ENCODE peak calls at places on chromosome 20, in four cellular contexts. C is cardiac muscle cell, S is left ventricle myocardium inferior, R is adrenal gland. T is an unnamed sample. For H3K4me1, the result is how much of the 10 kb centered on the place peaks cover.

GRCh38 chr20:13587370-13587769 is 51.4 kb downstream of the TASP1 start:
- DNase-seq in C (no peak), S (no peak), R (no peak), T (no peak)

GRCh38 chr20:39164642-39165041 is 202.5 kb downstream of the DHX35 start:
- DNase-seq in C (peak), S (no peak), R (no peak), T (no peak)

GRCh38 chr20:53238121-53238660 is 266.0 kb downstream of the TSHZ2 start:
- DNase-seq in C (no peak), S (no peak), R (no peak), T (no peak)

GRCh38 chr20:32050851-32051556 is 1.0 kb upstream of the HCK start:
- DNase-seq in C (no peak), S (peak), R (peak), T (peak)

GRCh38 chr20:48831702-48832422 is 4.1 kb upstream of the PREX1 start:
- DNase-seq in C (no peak), S (peak), R (peak), T (peak)

GRCh38 chr20:39885975-39886649 is 802.9 kb downstream of the MAFB start:
- DNase-seq in C (peak), S (peak), R (peak), T (no peak)

GRCh38 chr20:39851459-39851858 is 837.6 kb downstream of the MAFB start:
- DNase-seq in C (no peak), S (no peak), R (no peak), T (no peak)

GRCh38 chr20:42484335-42484734 is 705.4 kb downstream of the PTPRT start:
- DNase-seq in C (no peak), S (no peak), R (no peak), T (no peak)

GRCh38 chr20:5580940-5581708 is 169.1 kb upstream of the SHLD1 start:
- DNase-seq in C (no peak), S (no peak), R (no peak), T (no peak)

GRCh38 chr20:38855356-38855755 is 49.9 kb downstream of the PPP1R16B start:
- DNase-seq in C (no peak), S (no peak), R (no peak), T (no peak)

GRCh38 chr20:58900292-58900931 is 47.9 kb downstream of the GNAS start:
- DNase-seq in C (no peak), S (no peak), R (no peak), T (no peak)

GRCh38 chr20:23257848-23258746 is 92.5 kb upstream of the NXT1 start:
- DNase-seq in C (no peak), S (no peak), R (peak), T (no peak)

GRCh38 chr20:52798124-52798523 is 174.0 kb upstream of the TSHZ2 start:
- DNase-seq in C (no peak), S (no peak), R (no peak), T (no peak)

GRCh38 chr20:33656010-33656782 is 5.9 kb upstream of the C20orf144 start:
- DNase-seq in C (no peak), S (peak), R (peak), T (peak)

GRCh38 chr20:48722737-48723191 is 105.0 kb downstream of the PREX1 start:
- DNase-seq in C (no peak), S (no peak), R (no peak), T (no peak)

GRCh38 chr20:45908086-45908485 is 3.9 kb downstream of the PLTP start:
- DNase-seq in C (no peak), S (no peak), R (no peak), T (no peak)

GRCh38 chr20:45910670-45911485 is 1.1 kb downstream of the PLTP start:
- DNase-seq in C (peak), S (peak), R (peak), T (peak)

GRCh38 chr20:45907219-45907948 is 4.6 kb downstream of the PLTP start:
- DNase-seq in C (no peak), S (no peak), R (no peak), T (peak)

GRCh38 chr20:45909817-45910669 is 1.9 kb downstream of the PLTP start:
- DNase-seq in C (no peak), S (no peak), R (no peak), T (no peak)

GRCh38 chr20:45909336-45909808 is 2.6 kb downstream of the PLTP start:
- DNase-seq in C (no peak), S (no peak), R (no peak), T (no peak)
- H3K4me1 ChIP-seq in C (under half), S (under half), R (under half), T (under half)

DNA sequence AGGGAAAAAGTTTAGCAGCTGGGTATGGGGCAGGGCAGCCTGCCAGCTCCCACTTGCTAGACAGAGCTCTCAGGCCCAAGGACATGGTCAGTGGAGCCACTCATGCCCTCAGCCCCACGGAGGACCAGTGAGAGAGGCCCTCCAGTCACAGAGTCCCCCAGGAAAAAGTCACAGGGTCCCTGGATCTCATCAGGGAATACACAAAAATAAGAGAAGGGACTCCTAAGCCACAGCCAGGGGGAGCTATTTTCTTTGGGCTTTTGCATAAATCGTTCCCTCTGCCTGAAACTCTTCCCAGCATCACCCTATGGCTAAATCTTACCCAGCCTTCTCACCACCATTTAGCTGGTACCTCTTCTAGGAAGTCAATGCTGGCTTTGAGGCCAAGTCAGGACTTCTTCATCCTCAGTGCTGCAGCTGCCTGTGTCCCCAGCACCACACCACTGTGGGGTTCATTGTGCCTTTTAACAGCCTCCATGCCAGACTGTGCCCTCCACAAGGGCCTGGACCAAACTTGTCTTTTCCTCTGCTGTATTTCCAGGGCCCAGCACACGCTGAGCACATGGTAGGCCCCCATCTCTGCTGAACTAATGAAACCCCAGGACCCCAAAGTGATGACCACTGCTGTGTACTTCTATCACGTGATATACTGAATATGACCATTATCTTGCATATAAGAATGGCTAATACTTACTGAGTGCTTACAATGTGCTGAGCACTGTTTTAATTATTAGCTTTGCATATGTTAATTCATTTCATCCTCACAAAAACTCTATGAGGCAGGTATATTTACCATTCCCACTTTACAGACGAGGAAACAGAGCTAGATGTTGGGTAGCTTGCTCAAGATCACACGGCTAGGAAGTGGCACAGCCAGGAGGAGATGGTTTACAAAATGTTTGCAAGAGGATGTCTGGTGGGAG is 2.0 kb downstream of the ZNF335 start:
- DNase-seq in C (peak), S (no peak), R (no peak), T (no peak)
- TF ChIP-seq CTCF in C (peak), S (peak), R (peak), T (peak)

GRCh38 chr20:63863021-63863797 is 1.9 kb upstream of the TPD52L2 start:
- DNase-seq in C (no peak), S (no peak), R (no peak), T (no peak)
- H3K27ac ChIP-seq in C (peak), S (peak), R (peak), T (peak)

GRCh38 chr20:16096756-16097326 is 476.4 kb downstream of the KIF16B start:
- DNase-seq in C (no peak), S (no peak), R (no peak), T (no peak)

GRCh38 chr20:16100767-16101166 is 472.5 kb downstream of the KIF16B start:
- DNase-seq in C (no peak), S (no peak), R (no peak), T (no peak)

GRCh38 chr20:16097788-16098187 is 475.5 kb downstream of the KIF16B start:
- DNase-seq in C (no peak), S (no peak), R (no peak), T (no peak)

GRCh38 chr20:16100111-16100510 is 473.1 kb downstream of the KIF16B start:
- DNase-seq in C (no peak), S (no peak), R (no peak), T (no peak)

GRCh38 chr20:16098890-16099639 is 474.2 kb downstream of the KIF16B start:
- DNase-seq in C (no peak), S (no peak), R (no peak), T (no peak)
- H3K4me1 ChIP-seq in C (under half), S (under half), R (under half), T (under half)

DNA sequence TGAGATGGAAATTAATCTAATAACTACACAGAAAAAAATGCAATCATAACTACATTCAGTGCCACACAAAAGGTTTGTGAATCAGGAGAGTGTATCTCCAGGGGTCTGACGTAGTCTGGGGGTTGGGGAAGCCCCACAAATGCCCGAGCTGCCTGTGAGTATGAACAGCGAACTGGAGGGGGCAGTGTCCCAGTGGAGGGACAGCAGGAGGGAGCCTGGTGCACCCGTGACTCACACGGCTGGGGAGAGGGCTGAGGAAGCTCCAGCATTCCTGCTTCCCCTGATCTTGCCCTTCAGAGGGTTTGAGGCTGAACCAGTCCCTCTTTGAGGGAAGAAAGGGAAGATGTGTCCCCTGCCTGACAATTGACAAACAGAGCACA is 78.9 kb downstream of the CDH26 start:
- DNase-seq in C (no peak), S (no peak), R (no peak), T (no peak)
- TF ChIP-seq CTCF in C (no peak), S (no peak), R (no peak), T (no peak)

DNA sequence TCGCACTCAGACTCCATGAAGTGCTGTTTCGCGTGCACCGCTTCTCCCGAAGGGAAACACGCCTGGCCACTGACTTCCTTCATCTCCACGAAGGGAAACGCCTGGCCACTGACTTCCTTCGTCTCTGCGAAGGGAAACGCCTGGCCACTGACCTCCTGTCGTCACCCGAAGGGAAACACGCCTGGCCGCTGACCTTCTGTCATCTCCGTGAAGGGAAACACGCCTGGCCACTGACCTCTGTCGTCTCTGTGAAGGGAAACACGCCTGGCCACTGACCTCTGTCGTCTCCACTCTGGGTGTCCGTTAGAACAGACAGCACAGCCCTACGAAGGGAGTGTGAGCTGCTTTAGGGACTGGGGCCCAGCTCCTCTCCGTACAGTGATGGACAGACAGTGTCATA is 17.1 kb upstream of the ADRM1 start:
- DNase-seq in C (no peak), S (no peak), R (peak), T (no peak)
- H3K27ac ChIP-seq in C (no peak), S (peak), R (no peak), T (no peak)

GRCh38 chr20:57704245-57704644 is 5.6 kb downstream of the PMEPA1 start:
- DNase-seq in C (no peak), S (no peak), R (no peak), T (no peak)
- H3K4me1 ChIP-seq in C (under half), S (half or more), R (under half), T (under half)

GRCh38 chr20:2281563-2281962 is 14.2 kb upstream of the TGM3 start:
- DNase-seq in C (no peak), S (no peak), R (no peak), T (no peak)

GRCh38 chr20:2273634-2274302 is 22.0 kb upstream of the TGM3 start:
- DNase-seq in C (no peak), S (no peak), R (no peak), T (no peak)

GRCh38 chr20:2279245-2279779 is 16.5 kb upstream of the TGM3 start:
- DNase-seq in C (no peak), S (no peak), R (no peak), T (no peak)

GRCh38 chr20:2280083-2280482 is 15.7 kb upstream of the TGM3 start:
- DNase-seq in C (no peak), S (no peak), R (no peak), T (no peak)

GRCh38 chr20:2276015-2276414 is 19.8 kb upstream of the TGM3 start:
- DNase-seq in C (no peak), S (no peak), R (no peak), T (no peak)
- TF ChIP-seq CTCF in C (no peak), S (no peak), R (no peak), T (no peak)

GRCh38 chr20:56468317-56469076 is at the start of gene RTF2:
- DNase-seq in C (peak), S (peak), R (peak), T (peak)
- H3K27ac ChIP-seq in C (peak), S (peak), R (peak), T (peak)

DNA sequence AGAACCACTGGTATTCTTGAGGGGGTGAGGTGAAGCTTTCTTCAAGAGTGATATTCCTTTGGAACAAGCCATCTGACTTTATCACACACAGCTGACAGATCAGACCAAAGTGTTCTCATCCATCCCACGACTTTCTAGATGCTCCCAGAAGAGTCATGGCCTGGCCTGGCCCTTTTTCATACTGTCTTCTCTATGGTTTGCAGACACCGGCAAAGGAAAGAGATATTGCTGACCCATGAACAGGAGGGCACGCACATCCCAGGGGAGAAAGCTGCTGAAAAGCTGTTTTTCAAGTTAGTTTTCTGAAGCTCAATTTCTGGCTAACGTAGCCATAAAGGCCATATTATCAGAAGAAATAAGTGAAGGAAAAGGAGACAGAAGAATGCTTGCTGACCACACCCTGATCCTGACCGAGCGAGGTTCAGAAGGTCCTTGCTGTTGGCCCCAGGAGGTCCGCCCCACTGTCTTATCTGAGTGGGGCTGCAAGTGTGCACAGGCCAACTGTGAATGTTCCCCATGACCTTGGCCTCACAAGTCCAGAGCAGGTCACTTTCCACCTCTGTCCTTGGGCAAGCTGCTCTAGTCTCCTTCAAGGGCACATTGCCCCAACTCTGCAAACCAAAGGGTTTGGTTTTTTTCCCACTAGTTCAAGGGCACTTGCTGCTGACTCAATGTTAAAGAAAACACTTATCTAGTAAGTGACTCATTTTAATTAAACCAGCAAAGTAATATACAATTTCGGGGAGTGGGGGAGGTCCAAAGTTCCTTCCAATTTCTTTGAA is 2.0 kb downstream of the ACSS1 start:
- DNase-seq in C (no peak), S (no peak), R (peak), T (peak)
- H3K4me1 ChIP-seq in C (under half), S (half or more), R (half or more), T (half or more)

T was measured in left lung.